ENCODE peak calls at places on chromosomes 2 and 18, in seven cellular contexts. A is OCI-LY7, H is GM12878, E is H7, D is K562, Y is A172, J is NCI-H1930. F is an unnamed sample.

GRCh38 chr18:68948622-68949021 is 150.7 kb downstream of the CCDC102B start:
- DNase-seq in A (no peak), H (no peak), D (no peak), J (no peak), Y (no peak), E (no peak), F (no peak)

GRCh38 chr18:7567487-7568425 is 640 bp downstream of the PTPRM start:
- DNase-seq in H (no peak), Y (no peak), D (no peak), A (no peak), E (peak; percentile 79), J (no peak), F (peak; percentile 19)

GRCh38 chr2:191927319-191927867 is 80.5 kb upstream of the CAVIN2 start:
- DNase-seq in H (no peak), D (peak; percentile 7), Y (peak; percentile 98), J (no peak), E (peak; percentile 14), A (no peak), F (no peak)

GRCh38 chr2:109239720-109240119 is 110.7 kb downstream of the SH3RF3 start:
- DNase-seq in J (no peak), D (no peak), Y (peak; percentile 82), A (no peak), E (no peak), H (no peak), F (no peak)

GRCh38 chr2:206798009-206798408 is 32.6 kb downstream of the FASTKD2 start:
- DNase-seq in E (no peak), Y (no peak), J (no peak), H (no peak), A (no peak), D (no peak), F (no peak)

GRCh38 chr2:174342600-174343342 is 8.0 kb downstream of the SP9 start:
- DNase-seq in E (peak; percentile 61), D (no peak), H (no peak), Y (no peak), A (peak; percentile 43), J (no peak), F (no peak)

GRCh38 chr2:46569061-46569560 is 89.7 kb downstream of the TMEM247 start:
- DNase-seq in J (no peak), A (peak; percentile 88), D (no peak), Y (no peak), H (peak; percentile 82), E (no peak), F (peak; percentile 23)

GRCh38 chr2:118032169-118033013 is 18.5 kb upstream of the CCDC93 start:
- DNase-seq in D (peak; percentile 51), J (no peak), A (peak; percentile 69), E (peak; percentile 54), H (no peak), Y (peak; percentile 64), F (no peak)

GRCh38 chr2:18991177-18992168 is 366.9 kb downstream of the OSR1 start:
- DNase-seq in A (no peak), E (no peak), H (no peak), J (no peak), Y (peak; percentile 63), D (no peak), F (no peak)

GRCh38 chr2:143128681-143129580 is at the start of gene ARHGAP15:
- DNase-seq in A (peak; percentile 91), Y (no peak), D (no peak), J (no peak), H (peak; percentile 85), E (no peak), F (peak; percentile 26)

GRCh38 chr2:134954065-134954464 is 35.4 kb downstream of the CCNT2 start:
- DNase-seq in Y (no peak), D (no peak), H (no peak), A (no peak), E (no peak), J (no peak), F (no peak)

GRCh38 chr2:139790807-139791206 is 1010.6 kb upstream of the NXPH2 start:
- DNase-seq in A (peak; percentile 14), E (peak; percentile 5), J (no peak), D (no peak), Y (peak; percentile 34), H (no peak), F (no peak)

GRCh38 chr2:16661936-16662335 is 3.7 kb downstream of the CYRIA start:
- DNase-seq in J (no peak), E (no peak), A (no peak), H (no peak), Y (no peak), D (no peak), F (no peak)

GRCh38 chr2:71852141-71852711 is 295.4 kb downstream of the CYP26B1 start:
- DNase-seq in E (peak; percentile 75), H (no peak), J (no peak), D (no peak), Y (no peak), A (no peak), F (no peak)

F was measured in GM12891.